ENCODE peak calls at places on chromosomes 12 and 14, in four cellular contexts. B is nephron progenitor cell, G is endothelial cell, O is A549. K is an unnamed sample.

GRCh38 chr14:52258783-52259182 is 8.7 kb upstream of the PTGDR start:
- DNase-seq in B (no peak), G (no peak), O (no peak), K (no peak)

GRCh38 chr12:23834076-23834475 is 115.4 kb downstream of the SOX5 start:
- DNase-seq in B (no peak), G (no peak), O (no peak), K (no peak)

GRCh38 chr14:70642313-70643235 is 858 bp downstream of the TTC9 start:
- DNase-seq in B (peak; percentile 42), G (peak; percentile 14), O (no peak), K (no peak)

GRCh38 chr14:32509632-32510187 is 180.6 kb downstream of the AKAP6 start:
- DNase-seq in B (no peak), G (no peak), O (peak; percentile 15), K (peak; percentile 99)

GRCh38 chr14:74655597-74656389 is 43.8 kb upstream of the LTBP2 start:
- DNase-seq in B (no peak), G (no peak), O (no peak), K (peak; percentile 90)

GRCh38 chr14:30223385-30223785 is 295.7 kb upstream of the PRKD1 start:
- DNase-seq in B (no peak), G (no peak), O (peak; percentile 18), K (peak; percentile 80)

GRCh38 chr14:102317564-102318248 is 1.8 kb upstream of the ZNF839 start:
- DNase-seq in B (no peak), G (no peak), O (no peak), K (peak; percentile 23)

GRCh38 chr12:6613015-6613775 is 6.0 kb upstream of the CHD4 start:
- DNase-seq in B (peak; percentile 63), G (no peak), O (no peak), K (peak; percentile 70)

GRCh38 chr12:122964439-122965257 is 1.6 kb downstream of the ABCB9 start:
- DNase-seq in B (peak; percentile 47), G (no peak), O (no peak), K (no peak)

GRCh38 chr12:85275359-85275758 is 4.7 kb upstream of the ALX1 start:
- DNase-seq in B (no peak), G (no peak), O (no peak), K (no peak)

GRCh38 chr12:24069532-24070395 is 120.3 kb upstream of the SOX5 start:
- DNase-seq in B (peak; percentile 10), G (no peak), O (no peak), K (no peak)

GRCh38 chr12:6372403-6373003 is 2.9 kb downstream of the SCNN1A start:
- DNase-seq in B (no peak), G (no peak), O (peak; percentile 81), K (peak; percentile 88)

GRCh38 chr12:62328296-62328921 is 68.2 kb downstream of the USP15 start:
- DNase-seq in B (no peak), G (no peak), O (no peak), K (no peak)

GRCh38 chr14:98070521-98070920 is 1201.5 kb downstream of the BCL11B start:
- DNase-seq in B (no peak), G (no peak), O (no peak), K (no peak)

GRCh38 chr14:91957876-91958313 is 10.4 kb upstream of the FBLN5 start:
- DNase-seq in B (no peak), G (no peak), O (no peak), K (no peak)

GRCh38 chr14:92877757-92878431 is 45.1 kb upstream of the CHGA start:
- DNase-seq in B (peak; percentile 46), G (peak; percentile 15), O (no peak), K (peak; percentile 1)

GRCh38 chr14:104735830-104736642 is 12.0 kb downstream of the ADSS1 start:
- DNase-seq in B (no peak), G (peak; percentile 53), O (no peak), K (peak; percentile 88)

GRCh38 chr14:101237241-101237616 is 324.1 kb upstream of the DIO3 start:
- DNase-seq in B (no peak), G (no peak), O (no peak), K (no peak)

GRCh38 chr12:113006641-113007040 is 28.3 kb downstream of the OAS2 start:
- DNase-seq in B (no peak), G (no peak), O (no peak), K (no peak)

GRCh38 chr12:31370645-31371620 is 45.0 kb upstream of the SINHCAF start:
- DNase-seq in B (peak; percentile 50), G (peak; percentile 50), O (no peak), K (no peak)

GRCh38 chr14:73283592-73284379 is 46.5 kb downstream of the PAPLN start:
- DNase-seq in B (peak; percentile 25), G (no peak), O (no peak), K (peak; percentile 26)
- TF ChIP-seq CTCF in B (peak; percentile 20), G (no peak), O (peak; percentile 43), K (peak; percentile 46)

GRCh38 chr14:63134801-63135200 is 69.4 kb upstream of the RHOJ start:
- DNase-seq in B (no peak), G (no peak), O (no peak), K (no peak)
- TF ChIP-seq CTCF in B (peak; percentile 60), G (peak; percentile 46), O (no peak), K (peak; percentile 11)

GRCh38 chr12:108194585-108194984 is 65.5 kb downstream of the WSCD2 start:
- DNase-seq in B (peak; percentile 25), G (peak; percentile 21), O (no peak), K (no peak)

GRCh38 chr12:108191938-108192337 is 62.9 kb downstream of the WSCD2 start:
- DNase-seq in B (no peak), G (no peak), O (no peak), K (no peak)

GRCh38 chr12:108193493-108193892 is 64.4 kb downstream of the WSCD2 start:
- DNase-seq in B (no peak), G (no peak), O (no peak), K (no peak)

GRCh38 chr12:108196319-108196718 is 67.2 kb downstream of the WSCD2 start:
- DNase-seq in B (no peak), G (no peak), O (no peak), K (no peak)

DNA sequence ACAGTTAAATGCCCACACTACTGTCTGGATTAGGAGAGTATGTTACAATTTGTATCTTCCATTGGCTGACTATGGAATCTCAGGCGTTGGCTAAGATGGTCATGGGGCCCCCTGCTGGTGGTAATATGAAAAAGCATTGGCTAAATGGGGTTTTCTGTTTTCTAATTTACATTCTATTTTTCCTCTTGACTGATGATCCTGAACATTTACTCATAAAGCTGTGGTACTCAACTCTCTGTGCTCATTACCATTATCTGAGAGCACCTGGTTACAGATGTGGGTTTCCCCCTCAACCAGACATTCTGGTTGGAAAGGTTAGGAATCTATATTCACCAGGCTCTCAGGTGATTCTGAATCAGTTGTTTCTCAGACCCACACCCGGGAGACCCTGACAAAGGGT is 64.8 kb downstream of the WSCD2 start:
- DNase-seq in B (peak; percentile 57), G (peak; percentile 49), O (peak; percentile 65), K (peak; percentile 17)
- TF ChIP-seq CTCF in B (peak; percentile 79), G (peak; percentile 80), O (peak; percentile 64), K (peak; percentile 63)

DNA sequence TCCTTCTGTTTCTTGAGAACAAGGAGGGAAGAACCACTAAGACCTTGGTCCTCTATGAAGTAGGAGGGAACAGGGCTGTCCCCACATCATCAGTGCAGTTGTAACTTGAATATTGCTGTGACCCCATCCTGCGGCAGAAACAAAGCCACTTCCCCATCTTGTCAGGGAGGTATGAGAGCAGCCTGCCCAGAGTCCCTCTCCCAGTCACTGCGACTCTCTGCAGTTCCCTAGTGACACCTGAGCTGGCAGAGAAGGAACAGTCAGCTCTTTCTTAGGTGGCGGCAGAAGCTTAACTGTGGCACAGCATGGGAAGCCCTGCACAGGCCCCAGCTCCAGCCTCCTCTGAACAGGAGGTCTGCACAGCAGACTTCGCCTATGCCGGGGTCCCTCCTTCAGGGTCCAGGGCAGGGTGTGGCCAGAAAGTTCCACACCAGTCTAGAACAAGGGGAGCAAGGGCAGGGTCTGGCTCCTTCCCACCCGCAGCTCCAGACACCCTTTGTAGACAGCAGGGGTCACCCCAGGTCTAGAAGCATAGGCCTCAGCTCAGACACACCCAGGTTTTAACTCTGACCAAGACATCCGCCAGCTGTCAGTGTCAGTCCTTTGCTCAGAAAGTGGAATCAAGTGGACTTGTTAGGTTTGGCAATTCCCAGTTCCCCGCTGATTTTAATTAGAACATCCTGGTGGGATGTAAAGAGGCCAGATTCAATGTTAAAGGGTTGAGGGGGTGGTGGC is 36.8 kb downstream of the DEGS2 start:
- DNase-seq in B (no peak), G (no peak), O (no peak), K (no peak)
- TF ChIP-seq CTCF in B (no peak), G (no peak), O (no peak), K (no peak)

GRCh38 chr14:90179809-90180779 is 76.3 kb upstream of the PSMC1 start:
- DNase-seq in B (no peak), G (no peak), O (no peak), K (no peak)

GRCh38 chr14:90179357-90179756 is 77.0 kb upstream of the PSMC1 start:
- DNase-seq in B (no peak), G (no peak), O (no peak), K (no peak)

GRCh38 chr14:90188588-90188987 is 67.8 kb upstream of the PSMC1 start:
- DNase-seq in B (no peak), G (no peak), O (no peak), K (no peak)

GRCh38 chr14:90184094-90184493 is 72.3 kb upstream of the PSMC1 start:
- DNase-seq in B (no peak), G (no peak), O (no peak), K (no peak)

GRCh38 chr14:90184571-90185266 is 71.6 kb upstream of the PSMC1 start:
- DNase-seq in B (no peak), G (no peak), O (no peak), K (no peak)
- TF ChIP-seq CTCF in B (no peak), G (no peak), O (no peak), K (no peak)